ENCODE peak calls at places on chromosomes 1 and 21, in four cellular contexts. C is ovary, W is prostate gland, M is HL-60. K is an unnamed sample.
A peak's percentile ranks its signal among the peaks of the same experiment; 100 is the strongest.

GRCh38 chr1:112618114-112618720 is 724 bp downstream of the ST7L start:
- DNase-seq in C (no peak), W (no peak), M (peak; percentile 29), K (no peak)

GRCh38 chr1:101605878-101606277 is 369.1 kb downstream of the S1PR1 start:
- DNase-seq in M (no peak), C (no peak), W (no peak), K (no peak)

GRCh38 chr1:84582802-84583587 is 8.8 kb upstream of the CTBS start:
- DNase-seq in M (no peak), C (no peak), W (no peak), K (no peak)

GRCh38 chr1:231691618-231692259 is 65.1 kb downstream of the DISC1 start:
- DNase-seq in C (peak; percentile 65), W (no peak), M (no peak), K (no peak)

GRCh38 chr1:60612790-60613189 is 469.6 kb upstream of the NFIA start:
- DNase-seq in C (no peak), W (no peak), M (no peak), K (no peak)

GRCh38 chr1:179809506-179810366 is 66.6 kb downstream of the FAM163A start:
- DNase-seq in M (peak; percentile 54), C (peak; percentile 50), W (peak; percentile 48), K (peak; percentile 35)

GRCh38 chr1:203440780-203441179 is 34.8 kb upstream of the PRELP start:
- DNase-seq in C (peak; percentile 83), M (no peak), W (peak; percentile 76), K (peak; percentile 79)

GRCh38 chr1:11538886-11539285 is 59.9 kb downstream of the DISP3 start:
- DNase-seq in W (no peak), M (no peak), C (no peak), K (no peak)

GRCh38 chr1:155012052-155012546 is 9.5 kb downstream of the ZBTB7B start:
- DNase-seq in C (peak; percentile 84), M (peak; percentile 79), W (peak; percentile 73), K (peak; percentile 92)

GRCh38 chr1:154857022-154857421 is 13.1 kb downstream of the KCNN3 start:
- DNase-seq in C (no peak), M (no peak), W (no peak), K (no peak)

GRCh38 chr1:20521960-20522861 is 14.3 kb upstream of the MUL1 start:
- DNase-seq in M (peak; percentile 69), C (peak; percentile 85), W (peak; percentile 71), K (peak; percentile 88)

GRCh38 chr1:51340380-51340779 is 10.0 kb upstream of the TTC39A start:
- DNase-seq in C (no peak), M (no peak), W (no peak), K (no peak)

GRCh38 chr1:63795455-63795854 is 21.6 kb downstream of the ROR1 start:
- DNase-seq in W (no peak), C (no peak), M (no peak), K (no peak)

GRCh38 chr1:154877370-154877974 is 7.4 kb upstream of the KCNN3 start:
- DNase-seq in M (no peak), C (no peak), W (no peak), K (peak; percentile 46)

GRCh38 chr1:209076688-209077087 is 506.8 kb upstream of the CAMK1G start:
- DNase-seq in W (no peak), C (no peak), M (no peak), K (no peak)

GRCh38 chr21:46509760-46510159 is 51.1 kb downstream of the DIP2A start:
- DNase-seq in M (no peak), W (peak; percentile 47), C (no peak), K (peak; percentile 37)

GRCh38 chr1:186960866-186961265 is 132.1 kb downstream of the PLA2G4A start:
- DNase-seq in M (peak; percentile 50), C (no peak), W (no peak), K (no peak)

GRCh38 chr1:80675469-80675868 is 1125.3 kb upstream of the ADGRL2 start:
- DNase-seq in C (no peak), M (no peak), W (no peak), K (no peak)

GRCh38 chr1:170705981-170706380 is 42.0 kb downstream of the PRRX1 start:
- DNase-seq in C (no peak), W (no peak), M (no peak), K (no peak)

GRCh38 chr1:167934407-167935251 is 1.9 kb upstream of the DCAF6 start:
- DNase-seq in C (no peak), W (no peak), M (no peak), K (no peak)

GRCh38 chr21:40049959-40050290 is 182.7 kb downstream of the PCP4 start:
- DNase-seq in M (no peak), W (no peak), C (no peak), K (no peak)

GRCh38 chr21:38170283-38170682 is 86.5 kb upstream of the KCNJ15 start:
- DNase-seq in M (peak; percentile 36), C (no peak), W (peak; percentile 11), K (no peak)

GRCh38 chr21:36579898-36580297 is 100.0 kb upstream of the CLDN14 start:
- DNase-seq in C (no peak), M (no peak), W (no peak), K (no peak)

GRCh38 chr1:119008483-119009299 is 20.5 kb upstream of the TBX15 start:
- DNase-seq in C (no peak), W (no peak), M (peak; percentile 36), K (peak; percentile 49)

GRCh38 chr1:45400049-45400448 is 59.8 kb upstream of the MUTYH start:
- DNase-seq in W (no peak), M (no peak), C (no peak), K (no peak)

GRCh38 chr1:112849425-112849966 is 106.5 kb downstream of the SLC16A1 start:
- DNase-seq in M (no peak), W (no peak), C (no peak), K (no peak)

GRCh38 chr21:31052489-31053142 is 14.3 kb upstream of the KRTAP19-8 start:
- DNase-seq in M (no peak), W (no peak), C (no peak), K (no peak)

GRCh38 chr1:69710484-69710883 is 142.8 kb downstream of the LRRC7 start:
- DNase-seq in C (no peak), M (no peak), W (no peak), K (no peak)

GRCh38 chr1:175188936-175189335 is 3.6 kb downstream of the KIAA0040 start:
- DNase-seq in M (peak; percentile 74), W (no peak), C (no peak), K (peak; percentile 47)

GRCh38 chr1:232962761-232963357 is 12.4 kb downstream of the NTPCR start:
- DNase-seq in W (no peak), M (no peak), C (no peak), K (no peak)

GRCh38 chr1:223248001-223248786 is 105.1 kb upstream of the TLR5 start:
- DNase-seq in C (no peak), M (no peak), W (no peak), K (no peak)

GRCh38 chr1:119007343-119007671 is 19.2 kb upstream of the TBX15 start:
- DNase-seq in M (no peak), C (no peak), W (no peak), K (no peak)

GRCh38 chr1:181366910-181367309 is 116.4 kb upstream of the CACNA1E start:
- DNase-seq in M (no peak), W (no peak), C (no peak), K (no peak)

GRCh38 chr1:54401799-54402198 is 4.4 kb downstream of the SSBP3 start:
- DNase-seq in C (no peak), W (no peak), M (no peak), K (no peak)

GRCh38 chr1:165828581-165829329 is 1.3 kb downstream of the UCK2 start:
- DNase-seq in M (peak; percentile 75), C (peak; percentile 40), W (peak; percentile 64), K (peak; percentile 68)

GRCh38 chr1:183807549-183808168 is 2.7 kb downstream of the RGL1 start:
- DNase-seq in C (no peak), W (no peak), M (no peak), K (no peak)

GRCh38 chr1:153430561-153430960 is 14.2 kb downstream of the S100A7A start:
- DNase-seq in C (no peak), M (no peak), W (no peak), K (no peak)

GRCh38 chr1:175978476-175978875 is 228.6 kb downstream of the COP1 start:
- DNase-seq in M (no peak), W (no peak), C (no peak), K (no peak)

GRCh38 chr1:46830665-46831322 is 31.9 kb downstream of the CYP4B1 start:
- DNase-seq in C (no peak), W (no peak), M (no peak), K (no peak)

GRCh38 chr1:205287076-205287475 is 34.5 kb downstream of the NUAK2 start:
- DNase-seq in W (no peak), M (no peak), C (no peak), K (no peak)

DNA sequence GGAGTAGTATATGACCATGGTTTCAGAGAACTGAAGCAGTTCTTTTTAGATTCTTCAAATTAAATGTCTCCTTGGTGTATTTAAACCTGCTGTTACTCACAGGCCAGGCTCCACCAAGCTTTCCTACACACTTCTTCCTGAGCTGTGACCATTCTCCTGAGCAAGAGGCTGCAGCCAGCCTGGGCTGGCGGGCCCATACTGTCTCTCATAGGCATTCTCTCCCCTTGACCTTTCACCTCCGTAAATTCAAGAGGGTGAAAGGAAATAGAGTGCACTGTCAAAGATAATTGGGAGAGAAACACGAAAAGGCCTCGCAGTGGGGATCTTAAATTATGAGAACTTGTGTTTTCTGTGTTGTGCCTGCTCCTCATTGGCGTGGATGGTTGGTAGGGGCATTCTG is 2.3 kb downstream of the ARF1 start:
- DNase-seq in C (no peak), M (no peak), W (no peak), K (no peak)
- H3K4me3 ChIP-seq in C (peak overlapping the region; percentile 99), M (peak overlapping the region; percentile 73), W (no peak overlapping the region), K (peak overlapping the region; percentile 92)

GRCh38 chr1:965526-966134 is 652 bp upstream of the PLEKHN1 start:
- DNase-seq in C (no peak), M (no peak), W (no peak), K (no peak)
- H3K4me3 ChIP-seq in C (no peak overlapping the region), M (no peak overlapping the region), W (no peak overlapping the region), K (no peak overlapping the region)

DNA sequence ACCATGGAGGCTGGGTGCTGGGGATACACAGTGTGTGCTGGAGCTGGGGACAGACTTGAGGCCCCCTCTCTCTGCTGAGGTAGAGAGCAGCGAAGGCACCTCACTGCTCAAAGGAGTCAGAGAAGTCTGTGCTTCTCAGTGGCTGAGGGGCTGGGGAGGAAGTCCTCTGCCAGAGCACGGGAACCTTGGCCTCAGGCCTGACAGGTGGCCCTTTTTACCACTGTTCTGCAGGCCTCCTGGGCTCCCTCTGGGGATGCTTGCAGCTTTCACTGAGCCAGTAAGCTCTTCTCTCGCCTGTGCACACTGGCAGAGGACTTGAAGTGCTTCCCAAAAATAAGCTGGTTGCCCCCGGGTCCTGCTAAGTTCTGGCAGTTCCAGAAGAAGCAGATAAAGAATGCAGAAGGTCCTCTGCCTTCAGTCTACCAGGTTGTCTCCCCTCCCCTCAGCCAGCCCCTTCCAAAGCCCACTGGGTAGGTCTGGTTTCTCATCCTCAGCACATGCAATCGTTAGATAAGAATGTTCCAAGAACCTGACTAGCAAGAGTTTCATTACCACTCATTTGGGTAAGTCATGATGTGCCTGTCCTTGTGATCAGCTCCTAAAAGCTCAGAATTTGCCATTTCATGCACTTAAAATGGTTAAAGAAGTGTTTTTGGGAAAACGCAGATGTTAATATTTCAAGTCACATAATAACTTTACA is 53.9 kb downstream of the TENT5C start:
- DNase-seq in M (no peak), C (no peak), W (no peak), K (no peak)
- H3K4me3 ChIP-seq in M (no peak overlapping the region), C (no peak overlapping the region), W (no peak overlapping the region), K (no peak overlapping the region)

GRCh38 chr1:234479310-234479559 is 256 bp upstream of the TARBP1 start:
- DNase-seq in W (no peak), M (no peak), C (no peak), K (no peak)
- H3K4me3 ChIP-seq in W (peak overlapping the region; percentile 72), M (peak overlapping the region; percentile 59), C (peak overlapping the region; percentile 63), K (peak overlapping the region; percentile 83)

GRCh38 chr1:9555942-9556341 is 16.7 kb downstream of the SLC25A33 start:
- DNase-seq in W (no peak), C (no peak), M (no peak), K (no peak)
- H3K4me3 ChIP-seq in W (no peak overlapping the region), C (no peak overlapping the region), M (no peak overlapping the region), K (no peak overlapping the region)